ENCODE peak calls at places on chromosomes 12 and 14, in nine cellular contexts. M is fibroblast of the aortic adventitia, R is A673, H is dorsolateral prefrontal cortex, O is upper lobe of right lung, X is right lobe of liver, U is brain microvascular endothelial cell, P is tibial artery, E is thoracic aorta. T is an unnamed sample.

GRCh38 chr14:68878908-68879307 is 86.0 kb upstream of the ZFP36L1 start:
- DNase-seq in M (no peak), R (no peak), H (no peak), O (no peak), X (no peak), U (no peak), P (peak), E (no peak), T (no peak)

GRCh38 chr14:91067186-91067585 is 6.7 kb upstream of the RPS6KA5 start:
- DNase-seq in M (no peak), R (no peak), H (no peak), O (no peak), X (no peak), U (no peak), P (no peak), E (no peak), T (peak)

GRCh38 chr12:54197037-54197909 is 8.5 kb upstream of the SMUG1 start:
- DNase-seq in M (peak), R (peak), H (no peak), O (no peak), X (no peak), U (no peak), P (no peak), E (no peak), T (no peak)

GRCh38 chr14:68243441-68244010 is 423.9 kb downstream of the RAD51B start:
- DNase-seq in M (no peak), R (no peak), H (no peak), O (no peak), X (no peak), U (no peak), P (no peak), E (no peak), T (no peak)

GRCh38 chr14:84483072-84483410 is 1046.9 kb upstream of the FLRT2 start:
- DNase-seq in M (no peak), R (no peak), H (no peak), O (no peak), X (no peak), U (no peak), P (no peak), E (no peak), T (no peak)

GRCh38 chr14:77181124-77181602 is 435 bp upstream of the TMEM63C start:
- DNase-seq in M (no peak), R (no peak), H (no peak), O (no peak), X (no peak), U (no peak), P (no peak), E (no peak), T (no peak)

GRCh38 chr14:79016828-79017505 is 846.8 kb downstream of the NRXN3 start:
- DNase-seq in M (peak), R (peak), H (no peak), O (no peak), X (no peak), U (peak), P (no peak), E (no peak), T (no peak)

GRCh38 chr12:95922231-95922630 is 20.2 kb downstream of the CCDC38 start:
- DNase-seq in M (peak), R (peak), H (no peak), O (no peak), X (no peak), U (peak), P (no peak), E (no peak), T (no peak)

GRCh38 chr14:26605602-26606001 is 7.8 kb upstream of the NOVA1 start:
- DNase-seq in M (no peak), R (no peak), H (no peak), O (no peak), X (no peak), U (no peak), P (no peak), E (no peak), T (no peak)

GRCh38 chr12:6263931-6264330 is 46.6 kb upstream of the PLEKHG6 start:
- DNase-seq in M (no peak), R (no peak), H (no peak), O (peak), X (peak), U (peak), P (no peak), E (no peak), T (no peak)

GRCh38 chr14:73712071-73712506 is 2.1 kb downstream of the PNMA1 start:
- DNase-seq in M (peak), R (no peak), H (no peak), O (no peak), X (no peak), U (no peak), P (no peak), E (no peak), T (no peak)

GRCh38 chr12:67925077-67925476 is 64.2 kb upstream of the IFNG-AS1 start:
- DNase-seq in M (no peak), R (no peak), H (no peak), O (no peak), X (no peak), U (no peak), P (no peak), E (no peak), T (no peak)

GRCh38 chr12:6934110-6934509 is 6.4 kb downstream of the ATN1 start:
- DNase-seq in M (peak), R (no peak), H (no peak), O (no peak), X (no peak), U (no peak), P (no peak), E (no peak), T (no peak)

GRCh38 chr12:96986883-96987523 is 79.9 kb downstream of the NEDD1 start:
- DNase-seq in M (peak), R (peak), H (no peak), O (no peak), X (no peak), U (no peak), P (no peak), E (no peak), T (no peak)

GRCh38 chr12:30862486-30862885 is 64.1 kb upstream of the TSPAN11 start:
- DNase-seq in M (peak), R (peak), H (no peak), O (no peak), X (peak), U (peak), P (no peak), E (no peak), T (no peak)

GRCh38 chr14:89352976-89353817 is 63.8 kb downstream of the FOXN3 start:
- DNase-seq in M (no peak), R (no peak), H (no peak), O (no peak), X (no peak), U (no peak), P (no peak), E (no peak), T (no peak)

GRCh38 chr12:30902606-30903005 is 23.9 kb upstream of the TSPAN11 start:
- DNase-seq in M (no peak), R (no peak), H (no peak), O (no peak), X (no peak), U (no peak), P (no peak), E (no peak), T (no peak)

GRCh38 chr12:100954118-100954517 is 159.5 kb downstream of the ANO4 start:
- DNase-seq in M (no peak), R (no peak), H (no peak), O (no peak), X (no peak), U (no peak), P (no peak), E (no peak), T (no peak)

GRCh38 chr12:95733156-95733825 is 57.3 kb downstream of the NTN4 start:
- DNase-seq in M (peak), R (peak), H (no peak), O (no peak), X (no peak), U (no peak), P (no peak), E (no peak), T (no peak)

GRCh38 chr14:64766430-64767151 is 62.4 kb downstream of the PLEKHG3 start:
- DNase-seq in M (no peak), R (no peak), H (no peak), O (no peak), X (peak), U (no peak), P (peak), E (no peak), T (no peak)

GRCh38 chr14:72559227-72559626 is 334.7 kb downstream of the DPF3 start:
- DNase-seq in M (no peak), R (no peak), H (no peak), O (no peak), X (no peak), U (peak), P (no peak), E (no peak), T (no peak)

GRCh38 chr14:61923348-61923747 is 161.1 kb downstream of the SNAPC1 start:
- DNase-seq in M (peak), R (peak), H (no peak), O (no peak), X (no peak), U (peak), P (no peak), E (no peak), T (no peak)

GRCh38 chr12:13940466-13940865 is 40.9 kb downstream of the GRIN2B start:
- DNase-seq in M (no peak), R (no peak), H (no peak), O (no peak), X (no peak), U (no peak), P (no peak), E (no peak), T (no peak)

GRCh38 chr14:106811167-106811566 is 1284.8 kb downstream of the TMEM121 start:
- DNase-seq in M (no peak), R (no peak), H (no peak), O (no peak), X (no peak), U (no peak), P (no peak), E (no peak), T (no peak)

GRCh38 chr14:64476438-64476837 is 11.1 kb downstream of the AKAP5 start:
- DNase-seq in M (no peak), R (no peak), H (no peak), O (no peak), X (no peak), U (no peak), P (no peak), E (no peak), T (no peak)

GRCh38 chr12:117228239-117228638 is 38.0 kb upstream of the FBXO21 start:
- DNase-seq in M (no peak), R (no peak), H (no peak), O (no peak), X (no peak), U (peak), P (no peak), E (no peak), T (no peak)

GRCh38 chr14:23829736-23830474 is 123.7 kb upstream of the DHRS4 start:
- DNase-seq in M (peak), R (peak), H (no peak), O (no peak), X (no peak), U (peak), P (no peak), E (peak), T (no peak)

GRCh38 chr12:92593734-92594402 is 108.9 kb upstream of the PLEKHG7 start:
- DNase-seq in M (peak), R (peak), H (no peak), O (peak), X (no peak), U (peak), P (peak), E (peak), T (peak)

GRCh38 chr14:34582117-34582680 is 42.7 kb upstream of the EAPP start:
- DNase-seq in M (no peak), R (no peak), H (no peak), O (peak), X (peak), U (no peak), P (no peak), E (no peak), T (no peak)

GRCh38 chr14:67618617-67619063 is 1.1 kb upstream of the ARG2 start:
- DNase-seq in M (peak), R (peak), H (no peak), O (no peak), X (no peak), U (peak), P (no peak), E (no peak), T (peak)

GRCh38 chr12:49809369-49810158 is 18.6 kb downstream of the NCKAP5L start:
- DNase-seq in M (peak), R (no peak), H (no peak), O (no peak), X (no peak), U (no peak), P (no peak), E (no peak), T (no peak)

GRCh38 chr12:32548691-32549412 is 130.2 kb upstream of the DNM1L start:
- DNase-seq in M (peak), R (no peak), H (no peak), O (no peak), X (no peak), U (peak), P (peak), E (peak), T (no peak)

GRCh38 chr12:45303955-45304354 is 88.1 kb downstream of the ANO6 start:
- DNase-seq in M (no peak), R (no peak), H (no peak), O (no peak), X (no peak), U (no peak), P (no peak), E (no peak), T (no peak)

GRCh38 chr14:54337314-54337713 is 59.5 kb upstream of the CDKN3 start:
- DNase-seq in M (no peak), R (no peak), H (no peak), O (no peak), X (no peak), U (no peak), P (no peak), E (no peak), T (no peak)

GRCh38 chr12:50589650-50590435 is 85.1 kb downstream of the DIP2B start:
- DNase-seq in M (peak), R (peak), H (no peak), O (no peak), X (no peak), U (peak), P (no peak), E (no peak), T (peak)

GRCh38 chr14:81453166-81453766 is 53.1 kb upstream of the STON2 start:
- DNase-seq in M (peak), R (peak), H (peak), O (no peak), X (no peak), U (peak), P (no peak), E (no peak), T (peak)

DNA sequence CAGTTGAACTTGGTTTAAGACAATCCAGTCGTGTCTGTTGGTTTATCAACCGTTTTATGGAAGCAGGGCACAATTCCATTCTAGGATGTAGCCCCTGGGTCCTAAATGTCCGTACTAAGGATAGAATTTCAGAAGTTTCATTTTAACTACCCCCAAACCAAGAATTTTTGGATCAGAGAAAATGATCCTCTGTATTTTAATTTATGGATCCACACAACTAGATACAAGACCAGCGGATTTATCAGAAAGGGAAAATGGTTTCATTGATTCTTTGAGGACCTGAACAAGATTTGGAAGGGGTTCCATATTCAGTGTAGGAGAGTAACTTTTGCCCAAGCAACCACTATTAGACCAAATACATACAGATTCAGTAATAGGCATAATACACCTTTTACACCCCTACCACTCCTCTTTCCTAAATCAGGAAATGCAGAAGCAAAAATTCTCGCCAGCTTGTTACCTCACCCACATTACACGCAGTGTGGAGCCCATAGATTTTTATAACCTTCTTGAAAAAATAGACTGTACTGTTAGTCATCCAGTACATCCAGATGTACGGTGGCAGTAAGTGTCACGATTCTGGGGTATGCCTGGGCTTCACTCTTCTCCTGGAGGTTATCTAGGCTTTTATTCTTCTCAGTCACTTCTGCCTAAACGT is 1.4 kb upstream of the FBXL14 start:
- DNase-seq in M (no peak), R (no peak), H (no peak), O (no peak), X (no peak), U (peak), P (no peak), E (no peak), T (no peak)
- H3K4me3 ChIP-seq in M (no peak), R (peak), H (no peak), O (peak), X (no peak), U (no peak), P (peak), E (peak), T (peak)

GRCh38 chr14:100692859-100693558 is 33.7 kb upstream of the DLK1 start:
- DNase-seq in M (peak), R (peak), H (no peak), O (peak), X (no peak), U (peak), P (no peak), E (no peak), T (no peak)

GRCh38 chr14:100693877-100694578 is 32.7 kb upstream of the DLK1 start:
- DNase-seq in M (no peak), R (no peak), H (no peak), O (no peak), X (no peak), U (no peak), P (no peak), E (no peak), T (no peak)

GRCh38 chr14:100690672-100691071 is 36.0 kb upstream of the DLK1 start:
- DNase-seq in M (no peak), R (no peak), H (no peak), O (no peak), X (no peak), U (no peak), P (no peak), E (no peak), T (no peak)

GRCh38 chr14:100691395-100692025 is 35.2 kb upstream of the DLK1 start:
- DNase-seq in M (no peak), R (peak), H (no peak), O (no peak), X (no peak), U (no peak), P (no peak), E (no peak), T (no peak)

GRCh38 chr14:100692256-100692655 is 34.4 kb upstream of the DLK1 start:
- DNase-seq in M (no peak), R (no peak), H (no peak), O (no peak), X (no peak), U (no peak), P (no peak), E (no peak), T (no peak)
- H3K4me3 ChIP-seq in M (no peak), R (no peak), H (no peak), O (no peak), X (no peak), U (no peak), P (no peak), E (no peak), T (no peak)

DNA sequence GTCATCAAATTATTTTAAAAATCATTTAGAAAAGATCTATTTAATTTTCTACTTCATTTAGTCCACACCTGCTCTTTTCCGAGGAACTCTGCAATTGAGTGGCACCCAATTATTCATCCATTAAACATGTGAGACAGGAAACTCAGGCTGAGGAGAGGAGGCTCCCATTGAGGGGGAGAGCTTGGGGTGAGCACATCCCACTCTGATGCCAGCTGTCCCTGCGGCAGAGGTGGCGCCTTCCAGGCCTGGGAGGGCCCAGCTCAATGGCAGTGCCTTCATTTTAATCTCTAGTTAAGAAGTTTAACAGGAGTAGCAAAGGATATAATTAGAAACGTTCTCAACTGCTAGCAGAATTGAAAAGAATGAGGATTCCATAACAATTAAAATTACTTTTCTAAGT is 92.0 kb downstream of the ITPR2 start:
- DNase-seq in M (no peak), R (peak), H (no peak), O (no peak), X (no peak), U (no peak), P (no peak), E (no peak), T (no peak)
- H3K4me3 ChIP-seq in M (no peak), R (no peak), H (no peak), O (no peak), X (no peak), U (no peak), P (no peak), E (no peak), T (no peak)

GRCh38 chr14:87034680-87035079 is 958.3 kb downstream of the GALC start:
- DNase-seq in M (no peak), R (no peak), H (no peak), O (no peak), X (no peak), U (no peak), P (no peak), E (no peak), T (no peak)
- H3K4me3 ChIP-seq in M (no peak), R (no peak), H (no peak), O (no peak), X (no peak), U (no peak), P (no peak), E (no peak), T (no peak)

GRCh38 chr12:47707905-47708543 is 2.2 kb upstream of the RPAP3 start:
- DNase-seq in M (no peak), R (no peak), H (no peak), O (no peak), X (no peak), U (no peak), P (no peak), E (no peak), T (peak)
- H3K4me3 ChIP-seq in M (no peak), R (no peak), H (no peak), O (no peak), X (no peak), U (no peak), P (no peak), E (no peak), T (peak)